ENCODE peak calls at places on chromosomes 12 and 14, in seven cellular contexts. One of them, this sample, is unnamed.

GRCh38 chr12:32535260-32535999 is 136.1 kb downstream of the FGD4 start:
- DNase-seq in adrenal gland: peak
- DNase-seq in left ventricle myocardium inferior: peak
- DNase-seq in fibroblast of villous mesenchyme: peak
- DNase-seq in HuH-7: peak
- DNase-seq in HCT116: no peak
- DNase-seq in T47D: peak
- DNase-seq in this sample: no peak

GRCh38 chr14:80536456-80536855 is 325.2 kb upstream of the DIO2 start:
- DNase-seq in adrenal gland: no peak
- DNase-seq in left ventricle myocardium inferior: no peak
- DNase-seq in fibroblast of villous mesenchyme: no peak
- DNase-seq in HuH-7: no peak
- DNase-seq in HCT116: no peak
- DNase-seq in T47D: no peak
- DNase-seq in this sample: no peak

GRCh38 chr14:22549981-22550670 is 38.9 kb downstream of the DAD1 start:
- DNase-seq in adrenal gland: no peak
- DNase-seq in left ventricle myocardium inferior: no peak
- DNase-seq in fibroblast of villous mesenchyme: peak
- DNase-seq in HuH-7: no peak
- DNase-seq in HCT116: no peak
- DNase-seq in T47D: no peak
- DNase-seq in this sample: no peak

GRCh38 chr14:66085224-66085623 is 400.9 kb upstream of the CCDC196 start:
- DNase-seq in adrenal gland: no peak
- DNase-seq in left ventricle myocardium inferior: no peak
- DNase-seq in fibroblast of villous mesenchyme: no peak
- DNase-seq in HuH-7: no peak
- DNase-seq in HCT116: no peak
- DNase-seq in T47D: no peak
- DNase-seq in this sample: no peak

GRCh38 chr14:94936411-94936892 is 166.5 kb upstream of the GSC start:
- DNase-seq in adrenal gland: peak
- DNase-seq in left ventricle myocardium inferior: peak
- DNase-seq in fibroblast of villous mesenchyme: peak
- DNase-seq in HuH-7: no peak
- DNase-seq in HCT116: no peak
- DNase-seq in T47D: no peak
- DNase-seq in this sample: peak

GRCh38 chr12:110957652-110958051 is 37.3 kb upstream of the MYL2 start:
- DNase-seq in adrenal gland: no peak
- DNase-seq in left ventricle myocardium inferior: no peak
- DNase-seq in fibroblast of villous mesenchyme: no peak
- DNase-seq in HuH-7: no peak
- DNase-seq in HCT116: no peak
- DNase-seq in T47D: peak
- DNase-seq in this sample: no peak

GRCh38 chr14:24179961-24180726 is 8.3 kb downstream of the REC8 start:
- DNase-seq in adrenal gland: peak
- DNase-seq in left ventricle myocardium inferior: no peak
- DNase-seq in fibroblast of villous mesenchyme: peak
- DNase-seq in HuH-7: no peak
- DNase-seq in HCT116: no peak
- DNase-seq in T47D: no peak
- DNase-seq in this sample: no peak

GRCh38 chr14:61553730-61554641 is 141.3 kb upstream of the HIF1A start:
- DNase-seq in adrenal gland: peak
- DNase-seq in left ventricle myocardium inferior: no peak
- DNase-seq in fibroblast of villous mesenchyme: peak
- DNase-seq in HuH-7: peak
- DNase-seq in HCT116: no peak
- DNase-seq in T47D: no peak
- DNase-seq in this sample: peak

GRCh38 chr12:12901158-12901791 is 9.9 kb downstream of the GPRC5A start:
- DNase-seq in adrenal gland: peak
- DNase-seq in left ventricle myocardium inferior: no peak
- DNase-seq in fibroblast of villous mesenchyme: peak
- DNase-seq in HuH-7: no peak
- DNase-seq in HCT116: no peak
- DNase-seq in T47D: no peak
- DNase-seq in this sample: peak

GRCh38 chr12:22250762-22251161 is 83.7 kb downstream of the ST8SIA1 start:
- DNase-seq in adrenal gland: no peak
- DNase-seq in left ventricle myocardium inferior: no peak
- DNase-seq in fibroblast of villous mesenchyme: no peak
- DNase-seq in HuH-7: no peak
- DNase-seq in HCT116: no peak
- DNase-seq in T47D: no peak
- DNase-seq in this sample: no peak